ENCODE peak calls at places on chromosomes 2 and 18, in ten cellular contexts. One of them, this sample, is unnamed.

GRCh38 chr2:36677995-36678605 is 18.4 kb upstream of the VIT start:
- DNase-seq in Calu3: no peak
- DNase-seq in dorsolateral prefrontal cortex: no peak
- DNase-seq in activated CD8-positive, alpha-beta memory T cell treated with anti-CD3 and anti-CD28 coated beads, Interleukin-2, amount 50 U/mL, for 4 hours: no peak
- DNase-seq in kidney epithelial cell: no peak
- DNase-seq in omental fat pad: no peak
- DNase-seq in hippocampal formation: no peak
- DNase-seq in astrocyte of the cerebellum: no peak
- DNase-seq in kidney: no peak
- DNase-seq in SIG-M5: no peak
- DNase-seq in this sample: no peak

GRCh38 chr18:61882296-61883004 is 10.4 kb downstream of the RNF152 start:
- DNase-seq in Calu3: no peak
- DNase-seq in dorsolateral prefrontal cortex: no peak
- DNase-seq in activated CD8-positive, alpha-beta memory T cell treated with anti-CD3 and anti-CD28 coated beads, Interleukin-2, amount 50 U/mL, for 4 hours: no peak
- DNase-seq in kidney epithelial cell: no peak
- DNase-seq in omental fat pad: no peak
- DNase-seq in hippocampal formation: no peak
- DNase-seq in astrocyte of the cerebellum: no peak
- DNase-seq in kidney: no peak
- DNase-seq in SIG-M5: no peak
- DNase-seq in this sample: no peak

GRCh38 chr2:152409691-152410597 is 75.0 kb downstream of the FMNL2 start:
- DNase-seq in Calu3: no peak
- DNase-seq in dorsolateral prefrontal cortex: no peak
- DNase-seq in activated CD8-positive, alpha-beta memory T cell treated with anti-CD3 and anti-CD28 coated beads, Interleukin-2, amount 50 U/mL, for 4 hours: no peak
- DNase-seq in kidney epithelial cell: no peak
- DNase-seq in omental fat pad: no peak
- DNase-seq in hippocampal formation: no peak
- DNase-seq in astrocyte of the cerebellum: peak; percentile 53
- DNase-seq in kidney: no peak
- DNase-seq in SIG-M5: no peak
- DNase-seq in this sample: no peak

GRCh38 chr2:10297950-10298349 is 4.8 kb upstream of the HPCAL1 start:
- DNase-seq in Calu3: no peak
- DNase-seq in dorsolateral prefrontal cortex: no peak
- DNase-seq in activated CD8-positive, alpha-beta memory T cell treated with anti-CD3 and anti-CD28 coated beads, Interleukin-2, amount 50 U/mL, for 4 hours: peak; percentile 72
- DNase-seq in kidney epithelial cell: no peak
- DNase-seq in omental fat pad: no peak
- DNase-seq in hippocampal formation: no peak
- DNase-seq in astrocyte of the cerebellum: no peak
- DNase-seq in kidney: no peak
- DNase-seq in SIG-M5: no peak
- DNase-seq in this sample: no peak

GRCh38 chr18:80136679-80137078 is 27.6 kb downstream of the ADNP2 start:
- DNase-seq in Calu3: no peak
- DNase-seq in dorsolateral prefrontal cortex: no peak
- DNase-seq in activated CD8-positive, alpha-beta memory T cell treated with anti-CD3 and anti-CD28 coated beads, Interleukin-2, amount 50 U/mL, for 4 hours: no peak
- DNase-seq in kidney epithelial cell: no peak
- DNase-seq in omental fat pad: no peak
- DNase-seq in hippocampal formation: no peak
- DNase-seq in astrocyte of the cerebellum: no peak
- DNase-seq in kidney: no peak
- DNase-seq in SIG-M5: no peak
- DNase-seq in this sample: no peak

GRCh38 chr2:111185496-111186022 is 64.8 kb downstream of the BCL2L11 start:
- DNase-seq in Calu3: peak; percentile 12
- DNase-seq in dorsolateral prefrontal cortex: no peak
- DNase-seq in activated CD8-positive, alpha-beta memory T cell treated with anti-CD3 and anti-CD28 coated beads, Interleukin-2, amount 50 U/mL, for 4 hours: no peak
- DNase-seq in kidney epithelial cell: no peak
- DNase-seq in omental fat pad: no peak
- DNase-seq in hippocampal formation: no peak
- DNase-seq in astrocyte of the cerebellum: no peak
- DNase-seq in kidney: no peak
- DNase-seq in SIG-M5: no peak
- DNase-seq in this sample: no peak

GRCh38 chr2:232537499-232537898 is 2.0 kb upstream of the CHRNG start:
- DNase-seq in Calu3: no peak
- DNase-seq in dorsolateral prefrontal cortex: no peak
- DNase-seq in activated CD8-positive, alpha-beta memory T cell treated with anti-CD3 and anti-CD28 coated beads, Interleukin-2, amount 50 U/mL, for 4 hours: no peak
- DNase-seq in kidney epithelial cell: no peak
- DNase-seq in omental fat pad: no peak
- DNase-seq in hippocampal formation: no peak
- DNase-seq in astrocyte of the cerebellum: no peak
- DNase-seq in kidney: no peak
- DNase-seq in SIG-M5: no peak
- DNase-seq in this sample: no peak

GRCh38 chr2:20353597-20353996 is 3.0 kb upstream of the PUM2 start:
- DNase-seq in Calu3: no peak
- DNase-seq in dorsolateral prefrontal cortex: no peak
- DNase-seq in activated CD8-positive, alpha-beta memory T cell treated with anti-CD3 and anti-CD28 coated beads, Interleukin-2, amount 50 U/mL, for 4 hours: no peak
- DNase-seq in kidney epithelial cell: no peak
- DNase-seq in omental fat pad: no peak
- DNase-seq in hippocampal formation: no peak
- DNase-seq in astrocyte of the cerebellum: no peak
- DNase-seq in kidney: no peak
- DNase-seq in SIG-M5: no peak
- DNase-seq in this sample: no peak

GRCh38 chr2:240959214-240959940 is 39.0 kb upstream of the SNED1 start:
- DNase-seq in Calu3: no peak
- DNase-seq in dorsolateral prefrontal cortex: no peak
- DNase-seq in activated CD8-positive, alpha-beta memory T cell treated with anti-CD3 and anti-CD28 coated beads, Interleukin-2, amount 50 U/mL, for 4 hours: no peak
- DNase-seq in kidney epithelial cell: no peak
- DNase-seq in omental fat pad: no peak
- DNase-seq in hippocampal formation: no peak
- DNase-seq in astrocyte of the cerebellum: no peak
- DNase-seq in kidney: peak; percentile 71
- DNase-seq in SIG-M5: no peak
- DNase-seq in this sample: peak; percentile 12

GRCh38 chr18:22681912-22682311 is 251.2 kb upstream of the RBBP8 start:
- DNase-seq in Calu3: no peak
- DNase-seq in dorsolateral prefrontal cortex: no peak
- DNase-seq in activated CD8-positive, alpha-beta memory T cell treated with anti-CD3 and anti-CD28 coated beads, Interleukin-2, amount 50 U/mL, for 4 hours: no peak
- DNase-seq in kidney epithelial cell: no peak
- DNase-seq in omental fat pad: no peak
- DNase-seq in hippocampal formation: no peak
- DNase-seq in astrocyte of the cerebellum: no peak
- DNase-seq in kidney: no peak
- DNase-seq in SIG-M5: no peak
- DNase-seq in this sample: no peak

GRCh38 chr2:3033315-3033714 is 344.3 kb downstream of the EIPR1 start:
- DNase-seq in Calu3: no peak
- DNase-seq in dorsolateral prefrontal cortex: no peak
- DNase-seq in activated CD8-positive, alpha-beta memory T cell treated with anti-CD3 and anti-CD28 coated beads, Interleukin-2, amount 50 U/mL, for 4 hours: no peak
- DNase-seq in kidney epithelial cell: no peak
- DNase-seq in omental fat pad: no peak
- DNase-seq in hippocampal formation: no peak
- DNase-seq in astrocyte of the cerebellum: no peak
- DNase-seq in kidney: no peak
- DNase-seq in SIG-M5: no peak
- DNase-seq in this sample: no peak

GRCh38 chr18:43001821-43002220 is 113.7 kb downstream of the RIT2 start:
- DNase-seq in Calu3: no peak
- DNase-seq in dorsolateral prefrontal cortex: no peak
- DNase-seq in activated CD8-positive, alpha-beta memory T cell treated with anti-CD3 and anti-CD28 coated beads, Interleukin-2, amount 50 U/mL, for 4 hours: no peak
- DNase-seq in kidney epithelial cell: no peak
- DNase-seq in omental fat pad: no peak
- DNase-seq in hippocampal formation: no peak
- DNase-seq in astrocyte of the cerebellum: no peak
- DNase-seq in kidney: no peak
- DNase-seq in SIG-M5: no peak
- DNase-seq in this sample: no peak

GRCh38 chr2:109132626-109133025 is 3.6 kb downstream of the SH3RF3 start:
- DNase-seq in Calu3: no peak
- DNase-seq in dorsolateral prefrontal cortex: no peak
- DNase-seq in activated CD8-positive, alpha-beta memory T cell treated with anti-CD3 and anti-CD28 coated beads, Interleukin-2, amount 50 U/mL, for 4 hours: no peak
- DNase-seq in kidney epithelial cell: no peak
- DNase-seq in omental fat pad: no peak
- DNase-seq in hippocampal formation: no peak
- DNase-seq in astrocyte of the cerebellum: no peak
- DNase-seq in kidney: no peak
- DNase-seq in SIG-M5: no peak
- DNase-seq in this sample: no peak

GRCh38 chr2:72139871-72140620 is 7.6 kb downstream of the CYP26B1 start:
- DNase-seq in Calu3: no peak
- DNase-seq in dorsolateral prefrontal cortex: peak; percentile 25
- DNase-seq in activated CD8-positive, alpha-beta memory T cell treated with anti-CD3 and anti-CD28 coated beads, Interleukin-2, amount 50 U/mL, for 4 hours: no peak
- DNase-seq in kidney epithelial cell: no peak
- DNase-seq in omental fat pad: peak; percentile 2
- DNase-seq in hippocampal formation: no peak
- DNase-seq in astrocyte of the cerebellum: no peak
- DNase-seq in kidney: peak; percentile 68
- DNase-seq in SIG-M5: no peak
- DNase-seq in this sample: no peak

GRCh38 chr2:241935314-241935713 is 65.8 kb downstream of the RTP5 start:
- DNase-seq in Calu3: no peak
- DNase-seq in dorsolateral prefrontal cortex: no peak
- DNase-seq in activated CD8-positive, alpha-beta memory T cell treated with anti-CD3 and anti-CD28 coated beads, Interleukin-2, amount 50 U/mL, for 4 hours: no peak
- DNase-seq in kidney epithelial cell: no peak
- DNase-seq in omental fat pad: no peak
- DNase-seq in hippocampal formation: no peak
- DNase-seq in astrocyte of the cerebellum: no peak
- DNase-seq in kidney: no peak
- DNase-seq in SIG-M5: no peak
- DNase-seq in this sample: no peak

GRCh38 chr2:169683054-169683424 is 11.2 kb downstream of the CFAP210 start:
- DNase-seq in Calu3: no peak
- DNase-seq in dorsolateral prefrontal cortex: no peak
- DNase-seq in activated CD8-positive, alpha-beta memory T cell treated with anti-CD3 and anti-CD28 coated beads, Interleukin-2, amount 50 U/mL, for 4 hours: no peak
- DNase-seq in kidney epithelial cell: no peak
- DNase-seq in omental fat pad: no peak
- DNase-seq in hippocampal formation: no peak
- DNase-seq in astrocyte of the cerebellum: no peak
- DNase-seq in kidney: no peak
- DNase-seq in SIG-M5: no peak
- DNase-seq in this sample: no peak

GRCh38 chr2:203061346-203061745 is 46.7 kb downstream of the NBEAL1 start:
- DNase-seq in Calu3: peak; percentile 2
- DNase-seq in dorsolateral prefrontal cortex: no peak
- DNase-seq in activated CD8-positive, alpha-beta memory T cell treated with anti-CD3 and anti-CD28 coated beads, Interleukin-2, amount 50 U/mL, for 4 hours: no peak
- DNase-seq in kidney epithelial cell: peak; percentile 74
- DNase-seq in omental fat pad: no peak
- DNase-seq in hippocampal formation: no peak
- DNase-seq in astrocyte of the cerebellum: peak; percentile 67
- DNase-seq in kidney: no peak
- DNase-seq in SIG-M5: no peak
- DNase-seq in this sample: no peak

GRCh38 chr2:113015655-113016054 is 10.4 kb downstream of the IL36A start:
- DNase-seq in Calu3: no peak
- DNase-seq in dorsolateral prefrontal cortex: no peak
- DNase-seq in activated CD8-positive, alpha-beta memory T cell treated with anti-CD3 and anti-CD28 coated beads, Interleukin-2, amount 50 U/mL, for 4 hours: no peak
- DNase-seq in kidney epithelial cell: no peak
- DNase-seq in omental fat pad: no peak
- DNase-seq in hippocampal formation: no peak
- DNase-seq in astrocyte of the cerebellum: no peak
- DNase-seq in kidney: no peak
- DNase-seq in SIG-M5: no peak
- DNase-seq in this sample: no peak

GRCh38 chr2:64646007-64646880 is 7.5 kb downstream of the SERTAD2 start:
- DNase-seq in Calu3: peak; percentile 91
- DNase-seq in dorsolateral prefrontal cortex: peak; percentile 94
- DNase-seq in activated CD8-positive, alpha-beta memory T cell treated with anti-CD3 and anti-CD28 coated beads, Interleukin-2, amount 50 U/mL, for 4 hours: peak; percentile 91
- DNase-seq in kidney epithelial cell: no peak
- DNase-seq in omental fat pad: peak; percentile 99
- DNase-seq in hippocampal formation: peak; percentile 77
- DNase-seq in astrocyte of the cerebellum: peak; percentile 66
- DNase-seq in kidney: peak; percentile 89
- DNase-seq in SIG-M5: no peak
- DNase-seq in this sample: peak; percentile 88

GRCh38 chr2:212958757-212959295 is 192.6 kb downstream of the IKZF2 start:
- DNase-seq in Calu3: no peak
- DNase-seq in dorsolateral prefrontal cortex: no peak
- DNase-seq in activated CD8-positive, alpha-beta memory T cell treated with anti-CD3 and anti-CD28 coated beads, Interleukin-2, amount 50 U/mL, for 4 hours: no peak
- DNase-seq in kidney epithelial cell: no peak
- DNase-seq in omental fat pad: no peak
- DNase-seq in hippocampal formation: no peak
- DNase-seq in astrocyte of the cerebellum: no peak
- DNase-seq in kidney: no peak
- DNase-seq in SIG-M5: no peak
- DNase-seq in this sample: no peak

GRCh38 chr2:221518201-221518936 is 53.7 kb downstream of the EPHA4 start:
- DNase-seq in Calu3: no peak
- DNase-seq in dorsolateral prefrontal cortex: no peak
- DNase-seq in activated CD8-positive, alpha-beta memory T cell treated with anti-CD3 and anti-CD28 coated beads, Interleukin-2, amount 50 U/mL, for 4 hours: no peak
- DNase-seq in kidney epithelial cell: no peak
- DNase-seq in omental fat pad: no peak
- DNase-seq in hippocampal formation: peak; percentile 25
- DNase-seq in astrocyte of the cerebellum: no peak
- DNase-seq in kidney: no peak
- DNase-seq in SIG-M5: no peak
- DNase-seq in this sample: no peak

GRCh38 chr2:113225505-113226259 is 51.9 kb downstream of the PSD4 start:
- DNase-seq in Calu3: no peak
- DNase-seq in dorsolateral prefrontal cortex: peak; percentile 50
- DNase-seq in activated CD8-positive, alpha-beta memory T cell treated with anti-CD3 and anti-CD28 coated beads, Interleukin-2, amount 50 U/mL, for 4 hours: no peak
- DNase-seq in kidney epithelial cell: peak; percentile 94
- DNase-seq in omental fat pad: no peak
- DNase-seq in hippocampal formation: peak; percentile 25
- DNase-seq in astrocyte of the cerebellum: peak; percentile 80
- DNase-seq in kidney: peak; percentile 90
- DNase-seq in SIG-M5: no peak
- DNase-seq in this sample: no peak

GRCh38 chr2:241726459-241726858 is 8.0 kb upstream of the D2HGDH start:
- DNase-seq in Calu3: no peak
- DNase-seq in dorsolateral prefrontal cortex: no peak
- DNase-seq in activated CD8-positive, alpha-beta memory T cell treated with anti-CD3 and anti-CD28 coated beads, Interleukin-2, amount 50 U/mL, for 4 hours: no peak
- DNase-seq in kidney epithelial cell: no peak
- DNase-seq in omental fat pad: no peak
- DNase-seq in hippocampal formation: no peak
- DNase-seq in astrocyte of the cerebellum: no peak
- DNase-seq in kidney: no peak
- DNase-seq in SIG-M5: no peak
- DNase-seq in this sample: no peak

GRCh38 chr2:173869244-173869643 is 95.9 kb downstream of the SP3 start:
- DNase-seq in Calu3: no peak
- DNase-seq in dorsolateral prefrontal cortex: no peak
- DNase-seq in activated CD8-positive, alpha-beta memory T cell treated with anti-CD3 and anti-CD28 coated beads, Interleukin-2, amount 50 U/mL, for 4 hours: no peak
- DNase-seq in kidney epithelial cell: no peak
- DNase-seq in omental fat pad: no peak
- DNase-seq in hippocampal formation: no peak
- DNase-seq in astrocyte of the cerebellum: no peak
- DNase-seq in kidney: no peak
- DNase-seq in SIG-M5: no peak
- DNase-seq in this sample: no peak

GRCh38 chr18:31125878-31126277 is 23.7 kb upstream of the DSC2 start:
- DNase-seq in Calu3: no peak
- DNase-seq in dorsolateral prefrontal cortex: no peak
- DNase-seq in activated CD8-positive, alpha-beta memory T cell treated with anti-CD3 and anti-CD28 coated beads, Interleukin-2, amount 50 U/mL, for 4 hours: no peak
- DNase-seq in kidney epithelial cell: no peak
- DNase-seq in omental fat pad: no peak
- DNase-seq in hippocampal formation: no peak
- DNase-seq in astrocyte of the cerebellum: no peak
- DNase-seq in kidney: no peak
- DNase-seq in SIG-M5: no peak
- DNase-seq in this sample: no peak

GRCh38 chr18:61657066-61657732 is 235.6 kb downstream of the RNF152 start:
- DNase-seq in Calu3: no peak
- DNase-seq in dorsolateral prefrontal cortex: no peak
- DNase-seq in activated CD8-positive, alpha-beta memory T cell treated with anti-CD3 and anti-CD28 coated beads, Interleukin-2, amount 50 U/mL, for 4 hours: no peak
- DNase-seq in kidney epithelial cell: no peak
- DNase-seq in omental fat pad: no peak
- DNase-seq in hippocampal formation: no peak
- DNase-seq in astrocyte of the cerebellum: no peak
- DNase-seq in kidney: no peak
- DNase-seq in SIG-M5: no peak
- DNase-seq in this sample: no peak

GRCh38 chr18:14746897-14747296 is 1.1 kb upstream of the ANKRD30B start:
- DNase-seq in Calu3: no peak
- DNase-seq in dorsolateral prefrontal cortex: no peak
- DNase-seq in activated CD8-positive, alpha-beta memory T cell treated with anti-CD3 and anti-CD28 coated beads, Interleukin-2, amount 50 U/mL, for 4 hours: no peak
- DNase-seq in kidney epithelial cell: no peak
- DNase-seq in omental fat pad: no peak
- DNase-seq in hippocampal formation: no peak
- DNase-seq in astrocyte of the cerebellum: no peak
- DNase-seq in kidney: no peak
- DNase-seq in SIG-M5: no peak
- DNase-seq in this sample: no peak

GRCh38 chr2:117853873-117854272 is 39.4 kb downstream of the DDX18 start:
- DNase-seq in Calu3: no peak
- DNase-seq in dorsolateral prefrontal cortex: no peak
- DNase-seq in activated CD8-positive, alpha-beta memory T cell treated with anti-CD3 and anti-CD28 coated beads, Interleukin-2, amount 50 U/mL, for 4 hours: no peak
- DNase-seq in kidney epithelial cell: no peak
- DNase-seq in omental fat pad: no peak
- DNase-seq in hippocampal formation: no peak
- DNase-seq in astrocyte of the cerebellum: no peak
- DNase-seq in kidney: no peak
- DNase-seq in SIG-M5: no peak
- DNase-seq in this sample: no peak